ENCODE peak calls at places on chromosomes 13 and 19, in seven cellular contexts. U is HFFc6; J is OCI-LY7; Y is stimulated activated CD4-positive, alpha-beta T cell treated with anti-CD3 and anti-CD28 coated beads, Interleukin-15, amount 100 ng/mL, for 1 hour; F is colonic mucosa; Z is C1 segment of cervical spinal cord; M is mucosa of descending colon. K is an unnamed sample.
A peak's percentile ranks its signal among the peaks of the same experiment; 100 is the strongest.

GRCh38 chr13:113837554-113838355 is 26.1 kb downstream of the GAS6 start:
- DNase-seq in U (peak; percentile 98), J (no peak), Y (no peak), F (peak; percentile 86), Z (peak; percentile 33), M (peak; percentile 78), K (peak; percentile 91)

GRCh38 chr19:53868091-53868891 is 608 bp downstream of the MYADM start:
- DNase-seq in U (peak; percentile 64), J (no peak), Y (no peak), F (peak; percentile 70), Z (peak; percentile 49), M (peak; percentile 57), K (peak; percentile 53)

GRCh38 chr13:74555291-74556001 is 421.2 kb upstream of the KLF12 start:
- DNase-seq in U (no peak), J (peak; percentile 30), Y (no peak), F (no peak), Z (no peak), M (no peak), K (no peak)

GRCh38 chr13:29937379-29937778 is 87.0 kb upstream of the UBL3 start:
- DNase-seq in U (no peak), J (no peak), Y (no peak), F (no peak), Z (no peak), M (no peak), K (no peak)

GRCh38 chr13:25906211-25906661 is 145.6 kb downstream of the SHISA2 start:
- DNase-seq in U (no peak), J (peak; percentile 59), Y (no peak), F (no peak), Z (no peak), M (no peak), K (no peak)

GRCh38 chr13:27455331-27455855 is 5.0 kb upstream of the MTIF3 start:
- DNase-seq in U (no peak), J (peak; percentile 52), Y (no peak), F (no peak), Z (no peak), M (no peak), K (no peak)

GRCh38 chr13:34357435-34358232 is 539.7 kb downstream of the RFC3 start:
- DNase-seq in U (peak; percentile 86), J (no peak), Y (no peak), F (no peak), Z (no peak), M (no peak), K (peak; percentile 44)

GRCh38 chr19:11113140-11113708 is 24.0 kb downstream of the LDLR start:
- DNase-seq in U (no peak), J (no peak), Y (no peak), F (no peak), Z (no peak), M (no peak), K (no peak)

GRCh38 chr19:16825312-16826168 is 3.7 kb upstream of the SIN3B start:
- DNase-seq in U (peak; percentile 24), J (no peak), Y (no peak), F (peak; percentile 38), Z (no peak), M (peak; percentile 54), K (peak; percentile 86)

GRCh38 chr19:40976134-40976533 is 14.9 kb upstream of the CYP2B6 start:
- DNase-seq in U (no peak), J (no peak), Y (no peak), F (no peak), Z (no peak), M (no peak), K (no peak)

GRCh38 chr13:52067237-52067636 is 42.7 kb downstream of the UTP14C start:
- DNase-seq in U (no peak), J (peak; percentile 8), Y (no peak), F (no peak), Z (no peak), M (peak; percentile 7), K (no peak)

GRCh38 chr13:79483302-79483701 is 2.3 kb downstream of the NDFIP2 start:
- DNase-seq in U (peak; percentile 83), J (no peak), Y (no peak), F (no peak), Z (no peak), M (no peak), K (peak; percentile 65)

GRCh38 chr19:45404557-45405434 is at the start of gene PPP1R13L:
- DNase-seq in U (no peak), J (peak; percentile 26), Y (no peak), F (peak; percentile 92), Z (no peak), M (peak; percentile 92), K (peak; percentile 84)

GRCh38 chr19:19571387-19571786 is 33.3 kb downstream of the CILP2 start:
- DNase-seq in U (no peak), J (no peak), Y (no peak), F (no peak), Z (no peak), M (no peak), K (no peak)

GRCh38 chr13:43157796-43158195 is 134.4 kb downstream of the DNAJC15 start:
- DNase-seq in U (peak; percentile 52), J (no peak), Y (no peak), F (no peak), Z (no peak), M (no peak), K (no peak)

GRCh38 chr19:13138171-13138915 is 11.8 kb downstream of the STX10 start:
- DNase-seq in U (no peak), J (no peak), Y (no peak), F (no peak), Z (no peak), M (no peak), K (no peak)

GRCh38 chr19:18173572-18174294 is at the start of gene IFI30:
- DNase-seq in U (no peak), J (peak; percentile 90), Y (peak; percentile 52), F (peak; percentile 85), Z (no peak), M (peak; percentile 83), K (no peak)

GRCh38 chr13:30713133-30713532 is 22.2 kb upstream of the ALOX5AP start:
- DNase-seq in U (no peak), J (no peak), Y (no peak), F (no peak), Z (no peak), M (no peak), K (peak; percentile 61)

GRCh38 chr19:50776131-50776530 is 5.9 kb downstream of the GPR32 start:
- DNase-seq in U (no peak), J (no peak), Y (no peak), F (no peak), Z (no peak), M (no peak), K (no peak)

GRCh38 chr13:48478401-48478800 is 54.5 kb downstream of the RCBTB2 start:
- DNase-seq in U (peak; percentile 63), J (no peak), Y (no peak), F (no peak), Z (no peak), M (no peak), K (no peak)

GRCh38 chr13:34863360-34864135 is 78.5 kb upstream of the NBEA start:
- DNase-seq in U (peak; percentile 84), J (no peak), Y (no peak), F (no peak), Z (no peak), M (no peak), K (peak; percentile 83)

GRCh38 chr19:36771275-36772231 is 1.1 kb downstream of the ZNF850 start:
- DNase-seq in U (peak; percentile 37), J (peak; percentile 42), Y (no peak), F (peak; percentile 62), Z (no peak), M (peak; percentile 68), K (peak; percentile 74)

GRCh38 chr19:46715620-46716012 is 1.3 kb downstream of the PRKD2 start:
- DNase-seq in U (no peak), J (peak; percentile 24), Y (no peak), F (no peak), Z (no peak), M (no peak), K (no peak)

GRCh38 chr13:96710166-96710866 is 284.0 kb downstream of the OXGR1 start:
- DNase-seq in U (no peak), J (no peak), Y (no peak), F (no peak), Z (no peak), M (no peak), K (no peak)

GRCh38 chr13:45870232-45870631 is 18.7 kb upstream of the SIAH3 start:
- DNase-seq in U (no peak), J (no peak), Y (no peak), F (no peak), Z (no peak), M (no peak), K (no peak)

GRCh38 chr13:78598382-78598781 is 5.0 kb downstream of the POU4F1 start:
- DNase-seq in U (no peak), J (no peak), Y (no peak), F (no peak), Z (no peak), M (no peak), K (no peak)

GRCh38 chr13:84651288-84651687 is 769.0 kb upstream of the SLITRK1 start:
- DNase-seq in U (peak; percentile 81), J (no peak), Y (no peak), F (no peak), Z (no peak), M (no peak), K (peak; percentile 75)

K was measured in RCC 7860.